ENCODE peak calls at places on chromosomes 13 and 19, in five cellular contexts. U is activated CD4-positive, alpha-beta T cell treated with anti-CD3 and anti-CD28 coated beads for 24 hours; E is progenitor cell of endocrine pancreas; J is IMR-90; I is NCI-H2081 treated with DMSO at 0.1 percent for 48 hours. K is an unnamed sample.

GRCh38 chr19:56956503-56957226 is 116.1 kb upstream of the PEG3 start:
- DNase-seq in U (no peak), E (no peak), J (no peak), I (no peak), K (no peak)

GRCh38 chr19:19342086-19343015 is 21.7 kb downstream of the MAU2 start:
- DNase-seq in U (no peak), E (peak; percentile 82), J (peak; percentile 46), I (no peak), K (peak; percentile 85)

GRCh38 chr19:2138061-2138728 is 13.2 kb downstream of the AP3D1 start:
- DNase-seq in U (no peak), E (no peak), J (no peak), I (no peak), K (no peak)

GRCh38 chr13:72677431-72677830 is 50.0 kb downstream of the MZT1 start:
- DNase-seq in U (no peak), E (no peak), J (no peak), I (no peak), K (no peak)

GRCh38 chr13:23811366-23812027 is 77.7 kb downstream of the MIPEP start:
- DNase-seq in U (no peak), E (no peak), J (no peak), I (no peak), K (no peak)

GRCh38 chr13:91470084-91470621 is 71.7 kb downstream of the GPC5 start:
- DNase-seq in U (no peak), E (no peak), J (no peak), I (no peak), K (no peak)

GRCh38 chr13:32026619-32027018 is 5.0 kb upstream of the FRY start:
- DNase-seq in U (no peak), E (no peak), J (no peak), I (no peak), K (no peak)

GRCh38 chr19:40335855-40336700 is 12.1 kb downstream of the C19orf47 start:
- DNase-seq in U (no peak), E (no peak), J (no peak), I (no peak), K (no peak)

K was measured in DMS53.